ENCODE peak calls at places on chromosomes 5 and 9, in nine cellular contexts. One of them, this sample, is unnamed.
A peak's percentile ranks its signal among the peaks of the same experiment; 100 is the strongest.

GRCh38 chr5:165457854-165458481 is 1952.5 kb downstream of the MAT2B start:
- DNase-seq in mammary epithelial cell: peak; percentile 33
- DNase-seq in neural progenitor cell: peak; percentile 64
- DNase-seq in NT2/D1: peak; percentile 20
- DNase-seq in SK-N-SH: peak; percentile 32
- DNase-seq in PC-3: peak; percentile 29
- DNase-seq in GM12878: no peak
- DNase-seq in colonic mucosa: no peak
- DNase-seq in mesendoderm: peak; percentile 70
- DNase-seq in this sample: peak; percentile 61

GRCh38 chr5:91225848-91226686 is 157.1 kb downstream of the ARRDC3 start:
- DNase-seq in neural progenitor cell: peak; percentile 61
- DNase-seq in SK-N-SH: no peak
- DNase-seq in mesendoderm: peak; percentile 71
- DNase-seq in PC-3: peak; percentile 66
- DNase-seq in colonic mucosa: peak; percentile 58
- DNase-seq in NT2/D1: peak; percentile 25
- DNase-seq in GM12878: peak; percentile 8
- DNase-seq in mammary epithelial cell: peak; percentile 46
- DNase-seq in this sample: no peak

GRCh38 chr9:22649384-22649783 is 202.8 kb downstream of the DMRTA1 start:
- DNase-seq in SK-N-SH: no peak
- DNase-seq in mammary epithelial cell: no peak
- DNase-seq in GM12878: no peak
- DNase-seq in PC-3: no peak
- DNase-seq in colonic mucosa: no peak
- DNase-seq in NT2/D1: no peak
- DNase-seq in mesendoderm: no peak
- DNase-seq in neural progenitor cell: no peak
- DNase-seq in this sample: no peak

GRCh38 chr5:40406426-40407211 is 273.1 kb upstream of the PTGER4 start:
- DNase-seq in GM12878: no peak
- DNase-seq in PC-3: no peak
- DNase-seq in neural progenitor cell: no peak
- DNase-seq in mammary epithelial cell: no peak
- DNase-seq in SK-N-SH: no peak
- DNase-seq in NT2/D1: no peak
- DNase-seq in colonic mucosa: no peak
- DNase-seq in mesendoderm: no peak
- DNase-seq in this sample: peak; percentile 40

GRCh38 chr5:175572922-175573321 is 84.9 kb upstream of the HRH2 start:
- DNase-seq in GM12878: no peak
- DNase-seq in mesendoderm: no peak
- DNase-seq in colonic mucosa: peak; percentile 20
- DNase-seq in mammary epithelial cell: peak; percentile 44
- DNase-seq in SK-N-SH: no peak
- DNase-seq in neural progenitor cell: no peak
- DNase-seq in PC-3: no peak
- DNase-seq in NT2/D1: no peak
- DNase-seq in this sample: peak; percentile 22

GRCh38 chr5:109805882-109806281 is 116.2 kb downstream of the MAN2A1 start:
- DNase-seq in SK-N-SH: no peak
- DNase-seq in neural progenitor cell: peak; percentile 72
- DNase-seq in mesendoderm: peak; percentile 96
- DNase-seq in mammary epithelial cell: no peak
- DNase-seq in NT2/D1: peak; percentile 8
- DNase-seq in colonic mucosa: no peak
- DNase-seq in PC-3: no peak
- DNase-seq in GM12878: no peak
- DNase-seq in this sample: no peak

GRCh38 chr9:133657120-133657661 is 21.0 kb downstream of the DBH start:
- DNase-seq in neural progenitor cell: no peak
- DNase-seq in PC-3: no peak
- DNase-seq in mammary epithelial cell: no peak
- DNase-seq in GM12878: no peak
- DNase-seq in SK-N-SH: no peak
- DNase-seq in mesendoderm: no peak
- DNase-seq in colonic mucosa: no peak
- DNase-seq in NT2/D1: no peak
- DNase-seq in this sample: no peak

GRCh38 chr9:26210338-26210851 is 532.2 kb upstream of the TUSC1 start:
- DNase-seq in GM12878: no peak
- DNase-seq in mammary epithelial cell: no peak
- DNase-seq in PC-3: no peak
- DNase-seq in colonic mucosa: no peak
- DNase-seq in mesendoderm: peak; percentile 2
- DNase-seq in neural progenitor cell: peak; percentile 23
- DNase-seq in NT2/D1: no peak
- DNase-seq in SK-N-SH: no peak
- DNase-seq in this sample: no peak

GRCh38 chr5:109411627-109412026 is 1.9 kb upstream of the PJA2 start:
- DNase-seq in neural progenitor cell: no peak
- DNase-seq in mammary epithelial cell: peak; percentile 89
- DNase-seq in mesendoderm: no peak
- DNase-seq in colonic mucosa: no peak
- DNase-seq in SK-N-SH: no peak
- DNase-seq in GM12878: no peak
- DNase-seq in NT2/D1: no peak
- DNase-seq in PC-3: peak; percentile 73
- DNase-seq in this sample: peak; percentile 97

GRCh38 chr9:125189011-125189360 is 617 bp downstream of the PPP6C start:
- DNase-seq in PC-3: no peak
- DNase-seq in mesendoderm: no peak
- DNase-seq in SK-N-SH: peak; percentile 51
- DNase-seq in neural progenitor cell: peak; percentile 61
- DNase-seq in mammary epithelial cell: peak; percentile 9
- DNase-seq in colonic mucosa: peak; percentile 41
- DNase-seq in GM12878: no peak
- DNase-seq in NT2/D1: no peak
- DNase-seq in this sample: peak; percentile 48

GRCh38 chr5:172798422-172799215 is 27.6 kb upstream of the DUSP1 start:
- DNase-seq in colonic mucosa: no peak
- DNase-seq in GM12878: no peak
- DNase-seq in neural progenitor cell: no peak
- DNase-seq in mammary epithelial cell: peak; percentile 74
- DNase-seq in mesendoderm: no peak
- DNase-seq in PC-3: peak; percentile 91
- DNase-seq in SK-N-SH: no peak
- DNase-seq in NT2/D1: no peak
- DNase-seq in this sample: peak; percentile 86

GRCh38 chr9:18979367-18979766 is 53.6 kb downstream of the SAXO1 start:
- DNase-seq in SK-N-SH: no peak
- DNase-seq in PC-3: peak; percentile 44
- DNase-seq in neural progenitor cell: no peak
- DNase-seq in colonic mucosa: no peak
- DNase-seq in mammary epithelial cell: peak; percentile 21
- DNase-seq in NT2/D1: no peak
- DNase-seq in mesendoderm: peak; percentile 62
- DNase-seq in GM12878: no peak
- DNase-seq in this sample: peak; percentile 6

GRCh38 chr9:128382261-128382660 is 11.1 kb downstream of the URM1 start:
- DNase-seq in SK-N-SH: peak; percentile 38
- DNase-seq in colonic mucosa: no peak
- DNase-seq in mammary epithelial cell: no peak
- DNase-seq in PC-3: no peak
- DNase-seq in NT2/D1: no peak
- DNase-seq in mesendoderm: no peak
- DNase-seq in neural progenitor cell: no peak
- DNase-seq in GM12878: no peak
- DNase-seq in this sample: no peak

GRCh38 chr9:105205787-105206511 is 38.5 kb upstream of the SLC44A1 start:
- DNase-seq in colonic mucosa: peak; percentile 39
- DNase-seq in neural progenitor cell: no peak
- DNase-seq in SK-N-SH: no peak
- DNase-seq in GM12878: no peak
- DNase-seq in NT2/D1: no peak
- DNase-seq in mesendoderm: no peak
- DNase-seq in mammary epithelial cell: no peak
- DNase-seq in PC-3: peak; percentile 32
- DNase-seq in this sample: no peak

GRCh38 chr5:56465757-56466127 is 232.6 kb upstream of the ANKRD55 start:
- DNase-seq in PC-3: no peak
- DNase-seq in NT2/D1: no peak
- DNase-seq in colonic mucosa: no peak
- DNase-seq in GM12878: no peak
- DNase-seq in SK-N-SH: no peak
- DNase-seq in mammary epithelial cell: no peak
- DNase-seq in neural progenitor cell: no peak
- DNase-seq in mesendoderm: no peak
- DNase-seq in this sample: peak; percentile 17

GRCh38 chr9:111016046-111017026 is 21.9 kb downstream of the LPAR1 start:
- DNase-seq in GM12878: no peak
- DNase-seq in colonic mucosa: no peak
- DNase-seq in SK-N-SH: peak; percentile 24
- DNase-seq in NT2/D1: no peak
- DNase-seq in mesendoderm: no peak
- DNase-seq in PC-3: peak; percentile 61
- DNase-seq in mammary epithelial cell: peak; percentile 14
- DNase-seq in neural progenitor cell: no peak
- DNase-seq in this sample: peak; percentile 71

GRCh38 chr5:2895876-2896275 is 144.4 kb upstream of the IRX2 start:
- DNase-seq in neural progenitor cell: no peak
- DNase-seq in colonic mucosa: no peak
- DNase-seq in mesendoderm: no peak
- DNase-seq in NT2/D1: no peak
- DNase-seq in SK-N-SH: no peak
- DNase-seq in mammary epithelial cell: no peak
- DNase-seq in GM12878: no peak
- DNase-seq in PC-3: no peak
- DNase-seq in this sample: no peak

GRCh38 chr9:90969021-90969675 is 167.5 kb downstream of the SYK start:
- DNase-seq in GM12878: no peak
- DNase-seq in colonic mucosa: no peak
- DNase-seq in SK-N-SH: no peak
- DNase-seq in NT2/D1: no peak
- DNase-seq in PC-3: no peak
- DNase-seq in mesendoderm: no peak
- DNase-seq in mammary epithelial cell: peak; percentile 77
- DNase-seq in neural progenitor cell: no peak
- DNase-seq in this sample: no peak

GRCh38 chr5:142109356-142110045 is 922 bp downstream of the NDFIP1 start:
- DNase-seq in PC-3: peak; percentile 2
- DNase-seq in GM12878: no peak
- DNase-seq in SK-N-SH: no peak
- DNase-seq in NT2/D1: no peak
- DNase-seq in colonic mucosa: peak; percentile 41
- DNase-seq in neural progenitor cell: peak; percentile 39
- DNase-seq in mesendoderm: peak; percentile 42
- DNase-seq in mammary epithelial cell: no peak
- DNase-seq in this sample: peak; percentile 55

GRCh38 chr9:27086818-27087680 is 22.0 kb upstream of the TEK start:
- DNase-seq in neural progenitor cell: no peak
- DNase-seq in mesendoderm: no peak
- DNase-seq in mammary epithelial cell: no peak
- DNase-seq in SK-N-SH: no peak
- DNase-seq in PC-3: peak; percentile 7
- DNase-seq in colonic mucosa: no peak
- DNase-seq in GM12878: no peak
- DNase-seq in NT2/D1: no peak
- DNase-seq in this sample: peak; percentile 95

DNA sequence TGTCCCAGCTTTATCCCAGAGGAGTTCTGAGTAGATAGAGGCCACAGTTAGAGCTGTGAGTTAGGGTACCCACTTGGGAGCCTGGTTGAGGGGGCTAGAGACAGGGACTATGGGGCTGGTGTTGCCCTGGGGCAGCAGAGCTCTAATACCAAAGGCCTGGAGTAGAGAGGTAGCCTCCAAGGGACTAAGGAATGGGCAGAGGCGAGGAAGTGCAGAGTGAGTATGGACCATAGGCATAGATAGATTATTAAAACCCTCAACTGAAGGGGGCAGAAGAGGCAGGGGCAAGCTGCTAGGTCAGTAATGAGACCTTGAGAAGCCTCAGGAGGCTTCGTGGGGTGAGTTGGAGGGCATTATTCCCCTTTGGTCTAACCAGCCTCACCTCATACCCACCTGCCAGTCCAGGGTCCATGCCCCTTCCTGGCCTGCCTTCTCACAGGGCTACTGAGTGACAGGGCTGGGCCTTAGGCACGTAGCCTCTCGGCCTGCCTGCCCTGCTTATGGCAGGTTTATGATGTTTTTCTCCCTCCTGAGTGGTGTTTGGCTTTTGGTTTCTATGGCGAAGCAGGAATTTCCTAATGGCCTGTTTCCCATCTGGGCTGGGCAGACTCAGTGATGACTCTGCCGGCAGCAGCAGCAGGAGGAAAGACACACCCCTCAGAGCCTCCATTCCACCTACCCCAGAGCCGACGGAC is 8.0 kb downstream of the PDLIM4 start:
- DNase-seq in mammary epithelial cell: peak; percentile 94
- DNase-seq in SK-N-SH: peak; percentile 74
- DNase-seq in NT2/D1: no peak
- DNase-seq in mesendoderm: peak; percentile 87
- DNase-seq in GM12878: no peak
- DNase-seq in colonic mucosa: peak; percentile 79
- DNase-seq in PC-3: peak; percentile 92
- DNase-seq in neural progenitor cell: no peak
- DNase-seq in this sample: peak; percentile 98
- H3K9ac ChIP-seq in mammary epithelial cell: peak overlapping the region; percentile 76
- H3K9ac ChIP-seq in SK-N-SH: peak overlapping the region; percentile 58
- H3K9ac ChIP-seq in NT2/D1: no peak overlapping the region
- H3K9ac ChIP-seq in mesendoderm: no peak overlapping the region
- H3K9ac ChIP-seq in GM12878: no peak overlapping the region
- H3K9ac ChIP-seq in colonic mucosa: no peak overlapping the region
- H3K9ac ChIP-seq in PC-3: peak overlapping the region; percentile 50
- H3K9ac ChIP-seq in neural progenitor cell: no peak overlapping the region
- H3K9ac ChIP-seq in this sample: peak overlapping the region; percentile 88

GRCh38 chr5:117680421-117680820 is 1105.8 kb upstream of the SEMA6A start:
- DNase-seq in PC-3: no peak
- DNase-seq in NT2/D1: no peak
- DNase-seq in neural progenitor cell: no peak
- DNase-seq in colonic mucosa: no peak
- DNase-seq in GM12878: no peak
- DNase-seq in mesendoderm: no peak
- DNase-seq in mammary epithelial cell: no peak
- DNase-seq in SK-N-SH: no peak
- DNase-seq in this sample: no peak
- H3K9ac ChIP-seq in PC-3: no peak overlapping the region
- H3K9ac ChIP-seq in NT2/D1: no peak overlapping the region
- H3K9ac ChIP-seq in neural progenitor cell: no peak overlapping the region
- H3K9ac ChIP-seq in colonic mucosa: no peak overlapping the region
- H3K9ac ChIP-seq in GM12878: no peak overlapping the region
- H3K9ac ChIP-seq in mesendoderm: no peak overlapping the region
- H3K9ac ChIP-seq in mammary epithelial cell: no peak overlapping the region
- H3K9ac ChIP-seq in SK-N-SH: no peak overlapping the region
- H3K9ac ChIP-seq in this sample: no peak overlapping the region

GRCh38 chr5:80653497-80653896 is 955 bp upstream of the MSH3 start:
- DNase-seq in colonic mucosa: peak; percentile 29
- DNase-seq in mesendoderm: no peak
- DNase-seq in mammary epithelial cell: no peak
- DNase-seq in PC-3: no peak
- DNase-seq in GM12878: no peak
- DNase-seq in NT2/D1: no peak
- DNase-seq in SK-N-SH: no peak
- DNase-seq in neural progenitor cell: no peak
- DNase-seq in this sample: no peak
- H3K9ac ChIP-seq in colonic mucosa: no peak overlapping the region
- H3K9ac ChIP-seq in mesendoderm: peak overlapping the region; percentile 63
- H3K9ac ChIP-seq in mammary epithelial cell: peak overlapping the region; percentile 84
- H3K9ac ChIP-seq in PC-3: peak overlapping the region; percentile 91
- H3K9ac ChIP-seq in GM12878: peak overlapping the region; percentile 96
- H3K9ac ChIP-seq in NT2/D1: peak overlapping the region; percentile 93
- H3K9ac ChIP-seq in SK-N-SH: peak overlapping the region; percentile 87
- H3K9ac ChIP-seq in neural progenitor cell: peak overlapping the region; percentile 73
- H3K9ac ChIP-seq in this sample: peak overlapping the region; percentile 85

GRCh38 chr9:137277329-137278041 is at the start of gene TOR4A:
- DNase-seq in SK-N-SH: no peak
- DNase-seq in PC-3: peak; percentile 86
- DNase-seq in NT2/D1: no peak
- DNase-seq in mammary epithelial cell: no peak
- DNase-seq in mesendoderm: peak; percentile 94
- DNase-seq in GM12878: peak; percentile 42
- DNase-seq in neural progenitor cell: peak; percentile 75
- DNase-seq in colonic mucosa: peak; percentile 94
- DNase-seq in this sample: peak; percentile 93
- H3K9ac ChIP-seq in SK-N-SH: no peak within 1 kb of the TSS
- H3K9ac ChIP-seq in PC-3: peak within 1 kb of the TSS; percentile 79
- H3K9ac ChIP-seq in NT2/D1: peak within 1 kb of the TSS; percentile 80
- H3K9ac ChIP-seq in mammary epithelial cell: no peak within 1 kb of the TSS
- H3K9ac ChIP-seq in mesendoderm: peak within 1 kb of the TSS; percentile 88
- H3K9ac ChIP-seq in GM12878: peak within 1 kb of the TSS; percentile 95
- H3K9ac ChIP-seq in neural progenitor cell: no peak within 1 kb of the TSS
- H3K9ac ChIP-seq in colonic mucosa: peak within 1 kb of the TSS; percentile 84
- H3K9ac ChIP-seq in this sample: peak within 1 kb of the TSS; percentile 41

This sample was measured in mesenchymal stem cell.